ENCODE peak calls at places on chromosome 16, in ten cellular contexts. T, W, S, X, V, U, E, F, N and I are unnamed samples.

GRCh38 chr16:72956124-72957064 is 91.5 kb downstream of the ZFHX3 start:
- DNase-seq in T (no peak), W (no peak), S (no peak), X (no peak), V (no peak), U (no peak), E (no peak), F (no peak), N (no peak), I (no peak)

GRCh38 chr16:2142942-2143868 is 5.2 kb upstream of the RAB26 start:
- DNase-seq in T (no peak), W (no peak), S (no peak), X (no peak), V (no peak), U (no peak), E (no peak), F (no peak), N (no peak), I (no peak)

GRCh38 chr16:2256531-2257140 is 5.2 kb upstream of the ECI1 start:
- DNase-seq in T (no peak), W (no peak), S (no peak), X (no peak), V (no peak), U (no peak), E (no peak), F (no peak), N (no peak), I (no peak)

GRCh38 chr16:69522732-69523404 is 42.9 kb upstream of the NFAT5 start:
- DNase-seq in T (no peak), W (peak), S (no peak), X (no peak), V (no peak), U (no peak), E (no peak), F (no peak), N (no peak), I (no peak)

GRCh38 chr16:19377864-19378263 is 39.8 kb upstream of the TMC5 start:
- DNase-seq in T (no peak), W (peak), S (no peak), X (no peak), V (no peak), U (no peak), E (no peak), F (no peak), N (no peak), I (no peak)

GRCh38 chr16:47581114-47581513 is 120.0 kb downstream of the PHKB start:
- DNase-seq in T (no peak), W (peak), S (no peak), X (no peak), V (no peak), U (no peak), E (no peak), F (no peak), N (no peak), I (no peak)

GRCh38 chr16:27844826-27845225 is 218.7 kb downstream of the GSG1L start:
- DNase-seq in T (no peak), W (no peak), S (no peak), X (no peak), V (no peak), U (no peak), E (no peak), F (no peak), N (no peak), I (no peak)

GRCh38 chr16:31118223-31119155 is 1.0 kb downstream of the KAT8 start:
- DNase-seq in T (no peak), W (no peak), S (no peak), X (peak), V (no peak), U (no peak), E (no peak), F (no peak), N (no peak), I (no peak)

GRCh38 chr16:85556456-85557082 is 56.6 kb upstream of the GSE1 start:
- DNase-seq in T (no peak), W (peak), S (no peak), X (peak), V (peak), U (peak), E (peak), F (peak), N (no peak), I (no peak)

GRCh38 chr16:56860226-56861020 is 4.6 kb upstream of the SLC12A3 start:
- DNase-seq in T (no peak), W (no peak), S (no peak), X (peak), V (peak), U (no peak), E (peak), F (peak), N (no peak), I (no peak)

GRCh38 chr16:11674818-11675560 is 6.7 kb downstream of the SNN start:
- DNase-seq in T (no peak), W (peak), S (no peak), X (no peak), V (no peak), U (peak), E (no peak), F (no peak), N (no peak), I (no peak)

GRCh38 chr16:66427871-66428681 is 981 bp downstream of the BEAN1 start:
- DNase-seq in T (no peak), W (no peak), S (no peak), X (no peak), V (no peak), U (peak), E (no peak), F (no peak), N (peak), I (no peak)

GRCh38 chr16:71855937-71856662 is 10.3 kb downstream of the ATXN1L start:
- DNase-seq in T (no peak), W (no peak), S (no peak), X (no peak), V (peak), U (no peak), E (peak), F (peak), N (no peak), I (no peak)

GRCh38 chr16:19114359-19115147 is 789 bp downstream of the ITPRIPL2 start:
- DNase-seq in T (no peak), W (peak), S (no peak), X (peak), V (no peak), U (peak), E (no peak), F (no peak), N (peak), I (no peak)

GRCh38 chr16:72091217-72091616 is 2.2 kb downstream of the TXNL4B start:
- DNase-seq in T (no peak), W (no peak), S (no peak), X (no peak), V (no peak), U (no peak), E (no peak), F (no peak), N (no peak), I (no peak)

GRCh38 chr16:67441289-67441753 is 10.4 kb downstream of the HSD11B2 start:
- DNase-seq in T (no peak), W (no peak), S (no peak), X (no peak), V (no peak), U (peak), E (no peak), F (no peak), N (no peak), I (peak)

GRCh38 chr16:75648265-75649076 is 898 bp downstream of the TERF2IP start:
- DNase-seq in T (peak), W (peak), S (peak), X (peak), V (peak), U (peak), E (peak), F (peak), N (peak), I (peak)

GRCh38 chr16:56832768-56833167 is 32.2 kb upstream of the SLC12A3 start:
- DNase-seq in T (no peak), W (no peak), S (no peak), X (no peak), V (no peak), U (no peak), E (no peak), F (no peak), N (no peak), I (no peak)

GRCh38 chr16:56961386-56961785 is 364 bp upstream of the CETP start:
- DNase-seq in T (no peak), W (no peak), S (no peak), X (no peak), V (no peak), U (no peak), E (no peak), F (no peak), N (no peak), I (no peak)